ENCODE peak calls at places on chromosomes 7 and 10, in five cellular contexts. One of them, this sample, is unnamed.

GRCh38 chr7:103832438-103832837 is 157.0 kb downstream of the RELN start:
- DNase-seq in MM.1S: no peak
- DNase-seq in mammary epithelial cell: no peak
- DNase-seq in K562: no peak
- DNase-seq in neural progenitor cell: no peak
- DNase-seq in this sample: no peak

GRCh38 chr10:76632158-76633051 is 1005.2 kb downstream of the KCNMA1 start:
- DNase-seq in K562: no peak
- DNase-seq in neural progenitor cell: peak
- DNase-seq in MM.1S: peak
- DNase-seq in mammary epithelial cell: peak
- DNase-seq in this sample: peak

GRCh38 chr7:46152671-46153070 is 231.6 kb upstream of the IGFBP3 start:
- DNase-seq in neural progenitor cell: no peak
- DNase-seq in K562: no peak
- DNase-seq in MM.1S: peak
- DNase-seq in mammary epithelial cell: no peak
- DNase-seq in this sample: peak

GRCh38 chr10:80464557-80465466 is 10.7 kb downstream of the TSPAN14 start:
- DNase-seq in neural progenitor cell: peak
- DNase-seq in MM.1S: no peak
- DNase-seq in mammary epithelial cell: no peak
- DNase-seq in K562: peak
- DNase-seq in this sample: peak

GRCh38 chr7:26910221-26910620 is 45.8 kb upstream of the SKAP2 start:
- DNase-seq in K562: peak
- DNase-seq in neural progenitor cell: no peak
- DNase-seq in mammary epithelial cell: peak
- DNase-seq in MM.1S: no peak
- DNase-seq in this sample: peak

GRCh38 chr7:31462636-31463035 is 51.3 kb upstream of the ITPRID1 start:
- DNase-seq in mammary epithelial cell: peak
- DNase-seq in K562: no peak
- DNase-seq in neural progenitor cell: no peak
- DNase-seq in MM.1S: no peak
- DNase-seq in this sample: no peak

GRCh38 chr7:155007947-155008346 is 5.0 kb upstream of the PAXIP1 start:
- DNase-seq in K562: peak
- DNase-seq in neural progenitor cell: peak
- DNase-seq in mammary epithelial cell: no peak
- DNase-seq in MM.1S: peak
- DNase-seq in this sample: peak

GRCh38 chr7:55887786-55888185 is 530 bp downstream of the ZNF713 start:
- DNase-seq in neural progenitor cell: no peak
- DNase-seq in MM.1S: no peak
- DNase-seq in mammary epithelial cell: no peak
- DNase-seq in K562: peak
- DNase-seq in this sample: no peak

GRCh38 chr7:47490501-47491265 is 91.2 kb downstream of the TNS3 start:
- DNase-seq in mammary epithelial cell: no peak
- DNase-seq in K562: no peak
- DNase-seq in neural progenitor cell: no peak
- DNase-seq in MM.1S: no peak
- DNase-seq in this sample: no peak

GRCh38 chr10:124656113-124656490 is 88.1 kb downstream of the FAM53B start:
- DNase-seq in neural progenitor cell: no peak
- DNase-seq in K562: no peak
- DNase-seq in MM.1S: no peak
- DNase-seq in mammary epithelial cell: no peak
- DNase-seq in this sample: no peak

GRCh38 chr10:119520283-119520682 is 22.2 kb downstream of the RGS10 start:
- DNase-seq in mammary epithelial cell: no peak
- DNase-seq in K562: peak
- DNase-seq in neural progenitor cell: no peak
- DNase-seq in MM.1S: no peak
- DNase-seq in this sample: no peak

GRCh38 chr10:119516381-119517234 is 25.9 kb downstream of the RGS10 start:
- DNase-seq in neural progenitor cell: no peak
- DNase-seq in MM.1S: peak
- DNase-seq in mammary epithelial cell: no peak
- DNase-seq in K562: peak
- DNase-seq in this sample: no peak

GRCh38 chr10:119517235-119518141 is 25.0 kb downstream of the RGS10 start:
- DNase-seq in K562: no peak
- DNase-seq in mammary epithelial cell: no peak
- DNase-seq in MM.1S: no peak
- DNase-seq in neural progenitor cell: no peak
- DNase-seq in this sample: no peak

GRCh38 chr10:119518936-119519335 is 23.6 kb downstream of the RGS10 start:
- DNase-seq in K562: no peak
- DNase-seq in neural progenitor cell: peak
- DNase-seq in MM.1S: no peak
- DNase-seq in mammary epithelial cell: no peak
- DNase-seq in this sample: no peak

GRCh38 chr10:119518176-119518575 is 24.3 kb downstream of the RGS10 start:
- DNase-seq in MM.1S: no peak
- DNase-seq in neural progenitor cell: no peak
- DNase-seq in mammary epithelial cell: no peak
- DNase-seq in K562: no peak
- DNase-seq in this sample: no peak
- H3K27ac ChIP-seq in MM.1S: peak
- H3K27ac ChIP-seq in neural progenitor cell: no peak
- H3K27ac ChIP-seq in mammary epithelial cell: no peak
- H3K27ac ChIP-seq in K562: peak
- H3K27ac ChIP-seq in this sample: no peak

GRCh38 chr7:106423836-106424475 is 139.2 kb upstream of the NAMPT start:
- DNase-seq in MM.1S: no peak
- DNase-seq in mammary epithelial cell: no peak
- DNase-seq in neural progenitor cell: no peak
- DNase-seq in K562: no peak
- DNase-seq in this sample: no peak

GRCh38 chr7:106424476-106425016 is 139.8 kb upstream of the NAMPT start:
- DNase-seq in neural progenitor cell: no peak
- DNase-seq in mammary epithelial cell: no peak
- DNase-seq in K562: no peak
- DNase-seq in MM.1S: no peak
- DNase-seq in this sample: no peak

GRCh38 chr7:106423111-106423510 is 138.3 kb upstream of the NAMPT start:
- DNase-seq in neural progenitor cell: no peak
- DNase-seq in K562: peak
- DNase-seq in mammary epithelial cell: no peak
- DNase-seq in MM.1S: no peak
- DNase-seq in this sample: no peak

GRCh38 chr7:106426803-106427202 is 142.0 kb upstream of the NAMPT start:
- DNase-seq in mammary epithelial cell: no peak
- DNase-seq in MM.1S: no peak
- DNase-seq in K562: no peak
- DNase-seq in neural progenitor cell: no peak
- DNase-seq in this sample: no peak

DNA sequence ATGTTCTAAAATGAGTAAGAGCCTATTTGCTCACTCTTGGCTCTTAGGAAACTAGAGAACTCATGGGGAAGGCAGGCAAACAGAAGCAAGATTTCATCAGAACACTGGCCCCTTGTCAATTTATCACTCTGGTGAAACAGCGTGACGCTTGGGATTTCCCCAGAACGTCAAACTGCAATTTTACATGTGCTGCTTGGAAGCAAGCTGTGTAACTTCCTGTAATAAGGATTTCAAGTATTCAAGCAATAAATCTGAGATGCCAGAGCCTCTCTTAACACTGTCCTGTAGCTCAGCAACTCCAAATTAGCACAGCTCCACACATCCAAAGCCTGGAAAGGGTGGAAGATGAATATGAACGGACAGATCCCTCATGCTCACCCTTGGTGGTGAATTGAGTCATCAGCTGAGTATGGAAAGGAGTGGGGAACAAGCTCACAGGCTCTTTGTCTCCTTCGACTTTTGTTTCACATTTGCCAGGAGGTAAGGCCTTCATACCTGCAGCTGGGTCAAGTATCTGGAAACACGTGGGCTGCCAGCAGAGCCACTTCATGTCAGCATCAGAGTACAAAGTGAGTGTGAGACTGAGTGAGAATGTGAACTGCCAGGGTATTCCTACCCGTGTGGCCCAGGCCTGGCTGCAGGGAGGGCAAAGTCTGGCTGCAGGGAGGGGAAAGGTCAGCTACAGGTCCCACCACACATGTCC is 140.4 kb upstream of the NAMPT start:
- DNase-seq in neural progenitor cell: no peak
- DNase-seq in MM.1S: no peak
- DNase-seq in K562: peak
- DNase-seq in mammary epithelial cell: peak
- DNase-seq in this sample: no peak
- H3K4me3 ChIP-seq in neural progenitor cell: no peak
- H3K4me3 ChIP-seq in MM.1S: no peak
- H3K4me3 ChIP-seq in K562: no peak
- H3K4me3 ChIP-seq in mammary epithelial cell: no peak
- H3K4me3 ChIP-seq in this sample: no peak

DNA sequence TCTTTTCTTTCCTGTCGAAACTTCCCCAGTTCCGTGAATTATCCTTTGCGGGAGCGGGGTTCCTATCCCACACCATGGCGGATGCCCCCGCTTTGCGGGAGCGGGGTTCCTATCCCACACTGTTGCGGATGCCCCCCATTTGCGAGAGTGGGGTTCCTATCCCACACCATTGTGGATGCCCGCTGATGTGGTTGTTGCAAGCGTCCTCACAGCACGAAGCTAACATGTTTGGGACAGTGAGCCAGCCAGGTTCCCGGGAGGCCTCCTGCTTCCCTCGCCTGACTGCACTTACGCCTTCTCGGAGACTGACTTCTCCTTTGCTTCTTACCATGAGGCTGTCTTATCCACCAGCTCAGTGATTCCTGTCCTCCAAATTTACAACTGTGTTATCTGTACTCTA is 134.7 kb downstream of the VIPR2 start:
- DNase-seq in MM.1S: no peak
- DNase-seq in neural progenitor cell: no peak
- DNase-seq in mammary epithelial cell: no peak
- DNase-seq in K562: no peak
- DNase-seq in this sample: no peak
- TF ChIP-seq EZH2 in MM.1S: no peak
- TF ChIP-seq EZH2 in neural progenitor cell: no peak
- TF ChIP-seq EZH2 in mammary epithelial cell: no peak
- TF ChIP-seq EZH2 in K562: no peak
- TF ChIP-seq EZH2 in this sample: no peak

GRCh38 chr10:132687893-132688579 is 97.9 kb downstream of the NKX6-2 start:
- DNase-seq in MM.1S: no peak
- DNase-seq in mammary epithelial cell: no peak
- DNase-seq in neural progenitor cell: no peak
- DNase-seq in K562: no peak
- DNase-seq in this sample: no peak

GRCh38 chr10:132685921-132686680 is 99.8 kb downstream of the NKX6-2 start:
- DNase-seq in neural progenitor cell: no peak
- DNase-seq in K562: no peak
- DNase-seq in mammary epithelial cell: no peak
- DNase-seq in MM.1S: no peak
- DNase-seq in this sample: no peak

GRCh38 chr10:132687181-132687892 is 98.6 kb downstream of the NKX6-2 start:
- DNase-seq in MM.1S: no peak
- DNase-seq in neural progenitor cell: no peak
- DNase-seq in K562: no peak
- DNase-seq in mammary epithelial cell: no peak
- DNase-seq in this sample: no peak

GRCh38 chr10:132684164-132684891 is 101.6 kb downstream of the NKX6-2 start:
- DNase-seq in K562: peak
- DNase-seq in MM.1S: no peak
- DNase-seq in neural progenitor cell: no peak
- DNase-seq in mammary epithelial cell: peak
- DNase-seq in this sample: no peak

DNA sequence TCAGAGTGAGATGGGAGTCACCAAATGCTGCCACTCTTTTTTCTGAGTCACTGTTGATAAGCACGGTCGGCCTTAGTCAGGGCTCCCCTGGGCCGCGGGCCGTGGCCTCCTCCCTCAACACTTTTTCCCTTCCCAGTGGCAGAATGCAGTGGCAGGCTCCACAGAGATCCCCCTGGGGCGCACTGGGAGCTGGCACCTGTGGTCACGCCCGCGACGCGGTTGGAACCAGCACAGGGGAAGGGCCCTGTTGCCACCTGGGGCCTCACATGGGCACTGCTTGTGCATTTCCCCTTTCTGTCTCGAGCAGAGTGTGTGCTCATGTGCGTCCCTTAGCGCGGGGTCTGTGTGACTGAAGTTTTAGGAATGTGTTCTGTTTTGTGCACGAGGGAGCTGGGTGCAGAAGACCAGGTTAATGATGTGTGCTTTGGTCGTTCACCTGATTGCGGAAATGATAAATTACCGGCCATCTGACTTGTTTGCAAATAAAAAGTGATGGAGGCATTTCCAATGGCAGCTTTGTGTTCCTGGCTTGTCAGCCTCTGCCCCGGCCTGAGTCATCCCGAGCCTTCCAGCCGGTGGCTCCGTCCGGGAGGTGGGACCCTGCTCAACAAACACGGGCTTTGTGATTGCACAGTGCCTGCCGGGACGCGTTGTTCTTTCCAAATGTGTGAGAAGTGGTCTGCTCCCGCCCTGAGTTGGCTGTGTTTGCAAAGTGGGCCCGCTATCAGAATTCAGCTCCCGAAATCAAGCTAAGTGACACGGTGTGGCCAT is 100.6 kb downstream of the NKX6-2 start:
- DNase-seq in mammary epithelial cell: no peak
- DNase-seq in MM.1S: no peak
- DNase-seq in neural progenitor cell: peak
- DNase-seq in K562: peak
- DNase-seq in this sample: no peak
- H3K27ac ChIP-seq in mammary epithelial cell: no peak
- H3K27ac ChIP-seq in MM.1S: no peak
- H3K27ac ChIP-seq in neural progenitor cell: no peak
- H3K27ac ChIP-seq in K562: peak
- H3K27ac ChIP-seq in this sample: no peak

GRCh38 chr7:74093671-74094223 is 10.1 kb downstream of the LIMK1 start:
- DNase-seq in MM.1S: no peak
- DNase-seq in K562: no peak
- DNase-seq in mammary epithelial cell: no peak
- DNase-seq in neural progenitor cell: no peak
- DNase-seq in this sample: peak
- H3K4me3 ChIP-seq in MM.1S: no peak
- H3K4me3 ChIP-seq in K562: no peak
- H3K4me3 ChIP-seq in mammary epithelial cell: no peak
- H3K4me3 ChIP-seq in neural progenitor cell: no peak
- H3K4me3 ChIP-seq in this sample: peak

This sample was measured in GM23338.